ENCODE peak calls at places on chromosomes 3 and 15, in eight cellular contexts. One of them, this sample, is unnamed.
A peak's percentile ranks its signal among the peaks of the same experiment; 100 is the strongest.

GRCh38 chr15:89576417-89576773 is 1.1 kb downstream of the TICRR start:
- DNase-seq in K562: no peak
- DNase-seq in brain microvascular endothelial cell: no peak
- DNase-seq in upper lobe of right lung: no peak
- DNase-seq in transverse colon: no peak
- DNase-seq in heart left ventricle: no peak
- DNase-seq in uterus: no peak
- DNase-seq in A549: no peak
- DNase-seq in this sample: no peak

GRCh38 chr3:38489766-38490165 is 6.4 kb upstream of the EXOG start:
- DNase-seq in K562: no peak
- DNase-seq in brain microvascular endothelial cell: no peak
- DNase-seq in upper lobe of right lung: no peak
- DNase-seq in transverse colon: no peak
- DNase-seq in heart left ventricle: no peak
- DNase-seq in uterus: no peak
- DNase-seq in A549: no peak
- DNase-seq in this sample: no peak

GRCh38 chr3:188348445-188349244 is 194.7 kb downstream of the LPP start:
- DNase-seq in K562: no peak
- DNase-seq in brain microvascular endothelial cell: peak; percentile 92
- DNase-seq in upper lobe of right lung: no peak
- DNase-seq in transverse colon: peak; percentile 21
- DNase-seq in heart left ventricle: peak; percentile 88
- DNase-seq in uterus: peak; percentile 67
- DNase-seq in A549: peak; percentile 13
- DNase-seq in this sample: no peak

GRCh38 chr3:152335273-152335672 is 66.5 kb downstream of the MBNL1 start:
- DNase-seq in K562: no peak
- DNase-seq in brain microvascular endothelial cell: no peak
- DNase-seq in upper lobe of right lung: no peak
- DNase-seq in transverse colon: no peak
- DNase-seq in heart left ventricle: no peak
- DNase-seq in uterus: no peak
- DNase-seq in A549: no peak
- DNase-seq in this sample: no peak

GRCh38 chr3:194946091-194946490 is 260.4 kb downstream of the FAM43A start:
- DNase-seq in K562: no peak
- DNase-seq in brain microvascular endothelial cell: no peak
- DNase-seq in upper lobe of right lung: no peak
- DNase-seq in transverse colon: no peak
- DNase-seq in heart left ventricle: no peak
- DNase-seq in uterus: no peak
- DNase-seq in A549: no peak
- DNase-seq in this sample: no peak

GRCh38 chr3:59290358-59290757 is 240.5 kb upstream of the CFAP20DC start:
- DNase-seq in K562: no peak
- DNase-seq in brain microvascular endothelial cell: no peak
- DNase-seq in upper lobe of right lung: no peak
- DNase-seq in transverse colon: no peak
- DNase-seq in heart left ventricle: no peak
- DNase-seq in uterus: no peak
- DNase-seq in A549: no peak
- DNase-seq in this sample: no peak

GRCh38 chr15:74956648-74957300 is at the start of gene RPP25:
- DNase-seq in K562: peak; percentile 90
- DNase-seq in brain microvascular endothelial cell: peak; percentile 63
- DNase-seq in upper lobe of right lung: peak; percentile 94
- DNase-seq in transverse colon: peak; percentile 91
- DNase-seq in heart left ventricle: peak; percentile 78
- DNase-seq in uterus: peak; percentile 63
- DNase-seq in A549: peak; percentile 86
- DNase-seq in this sample: no peak

GRCh38 chr3:129344540-129345220 is 66.0 kb downstream of the HMCES start:
- DNase-seq in K562: peak; percentile 67
- DNase-seq in brain microvascular endothelial cell: no peak
- DNase-seq in upper lobe of right lung: no peak
- DNase-seq in transverse colon: no peak
- DNase-seq in heart left ventricle: no peak
- DNase-seq in uterus: no peak
- DNase-seq in A549: peak; percentile 21
- DNase-seq in this sample: no peak

GRCh38 chr3:126124148-126124868 is 40.4 kb upstream of the SLC41A3 start:
- DNase-seq in K562: no peak
- DNase-seq in brain microvascular endothelial cell: no peak
- DNase-seq in upper lobe of right lung: peak; percentile 51
- DNase-seq in transverse colon: peak; percentile 6
- DNase-seq in heart left ventricle: no peak
- DNase-seq in uterus: peak; percentile 12
- DNase-seq in A549: no peak
- DNase-seq in this sample: peak; percentile 4

GRCh38 chr3:180684807-180685206 is 5.5 kb upstream of the CCDC39 start:
- DNase-seq in K562: no peak
- DNase-seq in brain microvascular endothelial cell: no peak
- DNase-seq in upper lobe of right lung: no peak
- DNase-seq in transverse colon: no peak
- DNase-seq in heart left ventricle: no peak
- DNase-seq in uterus: no peak
- DNase-seq in A549: no peak
- DNase-seq in this sample: no peak

GRCh38 chr3:108804437-108804836 is 18.1 kb upstream of the TRAT1 start:
- DNase-seq in K562: no peak
- DNase-seq in brain microvascular endothelial cell: no peak
- DNase-seq in upper lobe of right lung: no peak
- DNase-seq in transverse colon: no peak
- DNase-seq in heart left ventricle: no peak
- DNase-seq in uterus: no peak
- DNase-seq in A549: no peak
- DNase-seq in this sample: no peak

GRCh38 chr15:42392309-42393024 is 33.2 kb downstream of the CAPN3 start:
- DNase-seq in K562: no peak
- DNase-seq in brain microvascular endothelial cell: no peak
- DNase-seq in upper lobe of right lung: no peak
- DNase-seq in transverse colon: peak; percentile 84
- DNase-seq in heart left ventricle: no peak
- DNase-seq in uterus: no peak
- DNase-seq in A549: no peak
- DNase-seq in this sample: no peak

GRCh38 chr15:92881838-92882696 is 18.1 kb upstream of the CHD2 start:
- DNase-seq in K562: peak; percentile 98
- DNase-seq in brain microvascular endothelial cell: peak; percentile 100
- DNase-seq in upper lobe of right lung: peak; percentile 99
- DNase-seq in transverse colon: peak; percentile 99
- DNase-seq in heart left ventricle: peak; percentile 99
- DNase-seq in uterus: peak; percentile 100
- DNase-seq in A549: peak; percentile 99
- DNase-seq in this sample: peak; percentile 98

GRCh38 chr3:6266135-6266534 is 594.8 kb upstream of the GRM7 start:
- DNase-seq in K562: no peak
- DNase-seq in brain microvascular endothelial cell: no peak
- DNase-seq in upper lobe of right lung: no peak
- DNase-seq in transverse colon: no peak
- DNase-seq in heart left ventricle: no peak
- DNase-seq in uterus: no peak
- DNase-seq in A549: no peak
- DNase-seq in this sample: no peak

GRCh38 chr3:13884851-13885703 is 5.2 kb upstream of the WNT7A start:
- DNase-seq in K562: peak; percentile 82
- DNase-seq in brain microvascular endothelial cell: no peak
- DNase-seq in upper lobe of right lung: peak; percentile 60
- DNase-seq in transverse colon: peak; percentile 54
- DNase-seq in heart left ventricle: no peak
- DNase-seq in uterus: no peak
- DNase-seq in A549: peak; percentile 53
- DNase-seq in this sample: peak; percentile 59

GRCh38 chr3:121781611-121782010 is 32.1 kb upstream of the GOLGB1 start:
- DNase-seq in K562: no peak
- DNase-seq in brain microvascular endothelial cell: no peak
- DNase-seq in upper lobe of right lung: no peak
- DNase-seq in transverse colon: no peak
- DNase-seq in heart left ventricle: no peak
- DNase-seq in uterus: no peak
- DNase-seq in A549: no peak
- DNase-seq in this sample: no peak

GRCh38 chr15:76974456-76975083 is 20.4 kb upstream of the PSTPIP1 start:
- DNase-seq in K562: no peak
- DNase-seq in brain microvascular endothelial cell: no peak
- DNase-seq in upper lobe of right lung: no peak
- DNase-seq in transverse colon: no peak
- DNase-seq in heart left ventricle: no peak
- DNase-seq in uterus: no peak
- DNase-seq in A549: no peak
- DNase-seq in this sample: no peak
- TF ChIP-seq CTCF in K562: no peak
- TF ChIP-seq CTCF in brain microvascular endothelial cell: no peak
- TF ChIP-seq CTCF in upper lobe of right lung: no peak
- TF ChIP-seq CTCF in transverse colon: no peak
- TF ChIP-seq CTCF in heart left ventricle: no peak
- TF ChIP-seq CTCF in uterus: no peak
- TF ChIP-seq CTCF in A549: no peak
- TF ChIP-seq CTCF in this sample: no peak

GRCh38 chr15:73052679-73053397 is 575 bp downstream of the NEO1 start:
- DNase-seq in K562: peak; percentile 21
- DNase-seq in brain microvascular endothelial cell: no peak
- DNase-seq in upper lobe of right lung: peak; percentile 70
- DNase-seq in transverse colon: peak; percentile 62
- DNase-seq in heart left ventricle: peak; percentile 43
- DNase-seq in uterus: peak; percentile 56
- DNase-seq in A549: peak; percentile 81
- DNase-seq in this sample: peak; percentile 77
- TF ChIP-seq CTCF in K562: peak; percentile 19
- TF ChIP-seq CTCF in brain microvascular endothelial cell: peak; percentile 42
- TF ChIP-seq CTCF in upper lobe of right lung: peak; percentile 32
- TF ChIP-seq CTCF in transverse colon: peak; percentile 38
- TF ChIP-seq CTCF in heart left ventricle: peak; percentile 49
- TF ChIP-seq CTCF in uterus: peak; percentile 40
- TF ChIP-seq CTCF in A549: peak; percentile 42
- TF ChIP-seq CTCF in this sample: peak; percentile 10

GRCh38 chr3:45343947-45344346 is 44.4 kb upstream of the LARS2 start:
- DNase-seq in K562: peak; percentile 73
- DNase-seq in brain microvascular endothelial cell: no peak
- DNase-seq in upper lobe of right lung: no peak
- DNase-seq in transverse colon: no peak
- DNase-seq in heart left ventricle: no peak
- DNase-seq in uterus: no peak
- DNase-seq in A549: peak; percentile 5
- DNase-seq in this sample: no peak
- TF ChIP-seq CTCF in K562: peak; percentile 46
- TF ChIP-seq CTCF in brain microvascular endothelial cell: peak; percentile 22
- TF ChIP-seq CTCF in upper lobe of right lung: no peak
- TF ChIP-seq CTCF in transverse colon: no peak
- TF ChIP-seq CTCF in heart left ventricle: no peak
- TF ChIP-seq CTCF in uterus: no peak
- TF ChIP-seq CTCF in A549: no peak
- TF ChIP-seq CTCF in this sample: peak; percentile 9

DNA sequence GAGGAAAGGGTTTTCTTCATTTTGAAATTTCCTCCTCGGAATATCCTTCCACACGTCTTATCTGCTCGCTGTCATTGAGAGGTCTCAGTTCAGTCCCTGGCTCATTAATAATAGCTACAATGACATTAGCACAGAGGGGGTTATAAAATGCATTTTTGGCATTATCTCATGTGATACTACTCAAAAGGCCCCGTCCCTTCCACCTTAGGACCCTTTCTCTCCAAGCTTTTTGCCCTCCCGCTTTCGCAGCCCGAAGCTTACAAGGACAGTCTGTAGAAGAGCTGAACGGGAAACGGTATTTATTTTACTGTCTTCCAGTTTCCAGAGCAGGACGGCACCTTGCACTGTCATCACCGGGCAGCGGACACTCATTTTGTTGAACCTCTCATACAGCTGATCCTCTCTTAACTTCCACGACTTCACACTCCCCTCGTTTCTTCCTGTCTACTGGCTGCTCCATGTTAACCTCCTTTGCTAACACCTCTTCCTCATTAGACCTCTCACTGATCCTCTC is 5.6 kb upstream of the PLEKHO2 start:
- DNase-seq in K562: no peak
- DNase-seq in brain microvascular endothelial cell: no peak
- DNase-seq in upper lobe of right lung: no peak
- DNase-seq in transverse colon: no peak
- DNase-seq in heart left ventricle: no peak
- DNase-seq in uterus: no peak
- DNase-seq in A549: no peak
- DNase-seq in this sample: no peak
- TF ChIP-seq CTCF in K562: no peak
- TF ChIP-seq CTCF in brain microvascular endothelial cell: no peak
- TF ChIP-seq CTCF in upper lobe of right lung: no peak
- TF ChIP-seq CTCF in transverse colon: no peak
- TF ChIP-seq CTCF in heart left ventricle: no peak
- TF ChIP-seq CTCF in uterus: no peak
- TF ChIP-seq CTCF in A549: no peak
- TF ChIP-seq CTCF in this sample: no peak

GRCh38 chr3:27467545-27467944 is 16.6 kb downstream of the SLC4A7 start:
- DNase-seq in K562: no peak
- DNase-seq in brain microvascular endothelial cell: no peak
- DNase-seq in upper lobe of right lung: no peak
- DNase-seq in transverse colon: no peak
- DNase-seq in heart left ventricle: no peak
- DNase-seq in uterus: no peak
- DNase-seq in A549: peak; percentile 60
- DNase-seq in this sample: no peak
- TF ChIP-seq CTCF in K562: no peak
- TF ChIP-seq CTCF in brain microvascular endothelial cell: peak; percentile 51
- TF ChIP-seq CTCF in upper lobe of right lung: peak; percentile 65
- TF ChIP-seq CTCF in transverse colon: peak; percentile 68
- TF ChIP-seq CTCF in heart left ventricle: peak; percentile 39
- TF ChIP-seq CTCF in uterus: peak; percentile 42
- TF ChIP-seq CTCF in A549: peak; percentile 74
- TF ChIP-seq CTCF in this sample: peak; percentile 19

GRCh38 chr15:30901889-30902288 is 1.8 kb upstream of the FAN1 start:
- DNase-seq in K562: no peak
- DNase-seq in brain microvascular endothelial cell: no peak
- DNase-seq in upper lobe of right lung: no peak
- DNase-seq in transverse colon: no peak
- DNase-seq in heart left ventricle: no peak
- DNase-seq in uterus: no peak
- DNase-seq in A549: no peak
- DNase-seq in this sample: no peak
- TF ChIP-seq CTCF in K562: no peak
- TF ChIP-seq CTCF in brain microvascular endothelial cell: no peak
- TF ChIP-seq CTCF in upper lobe of right lung: no peak
- TF ChIP-seq CTCF in transverse colon: no peak
- TF ChIP-seq CTCF in heart left ventricle: no peak
- TF ChIP-seq CTCF in uterus: no peak
- TF ChIP-seq CTCF in A549: no peak
- TF ChIP-seq CTCF in this sample: no peak

DNA sequence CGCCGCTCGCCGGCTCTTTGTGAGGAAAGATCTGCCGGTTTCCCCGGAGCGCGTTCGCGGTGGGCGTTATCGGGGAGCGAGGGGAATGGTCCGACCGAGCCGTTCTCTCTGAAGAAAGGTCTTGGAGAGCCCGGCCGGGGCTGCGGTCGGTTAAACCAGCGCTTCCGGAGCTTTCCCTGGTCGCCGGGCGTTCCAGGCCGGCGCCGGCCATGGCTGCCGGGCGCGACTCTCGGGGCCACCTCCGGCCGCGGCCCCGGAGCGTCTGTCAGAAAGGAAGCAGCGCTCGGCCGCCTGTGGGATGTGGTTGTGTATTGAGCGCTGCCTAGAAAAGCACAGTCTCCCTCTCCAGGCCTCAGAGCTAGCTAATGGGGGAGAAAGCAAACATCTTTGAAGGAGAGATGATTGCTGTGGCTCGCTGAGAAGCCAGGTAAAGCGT is 731 bp downstream of the FYTTD1 start:
- DNase-seq in K562: peak; percentile 43
- DNase-seq in brain microvascular endothelial cell: peak; percentile 67
- DNase-seq in upper lobe of right lung: peak; percentile 85
- DNase-seq in transverse colon: peak; percentile 74
- DNase-seq in heart left ventricle: peak; percentile 82
- DNase-seq in uterus: peak; percentile 39
- DNase-seq in A549: peak; percentile 66
- DNase-seq in this sample: peak; percentile 21
- TF ChIP-seq CTCF in K562: no peak
- TF ChIP-seq CTCF in brain microvascular endothelial cell: peak; percentile 32
- TF ChIP-seq CTCF in upper lobe of right lung: peak; percentile 5
- TF ChIP-seq CTCF in transverse colon: peak; percentile 19
- TF ChIP-seq CTCF in heart left ventricle: no peak
- TF ChIP-seq CTCF in uterus: no peak
- TF ChIP-seq CTCF in A549: no peak
- TF ChIP-seq CTCF in this sample: no peak

This sample was measured in WERI-Rb-1.